ENCODE peak calls at places on chromosomes 11 and 22, in eight cellular contexts. J is neural progenitor cell; B is CD8-positive, alpha-beta T cell; I is H9; U is cardiac fibroblast; R is AG09309; V is B cell; K is AG09319. D is an unnamed sample.

GRCh38 chr22:32591620-32592019 is 117.0 kb downstream of the FBXO7 start:
- DNase-seq in R (peak), U (peak), V (no peak), J (no peak), B (no peak), I (no peak), K (peak), D (no peak)

GRCh38 chr22:24430431-24431308 is 3.3 kb downstream of the ADORA2A start:
- DNase-seq in I (no peak), J (no peak), B (no peak), U (no peak), V (no peak), K (no peak), R (no peak), D (no peak)

GRCh38 chr22:19723990-19724827 is 870 bp downstream of the GP1BB start:
- DNase-seq in U (no peak), V (no peak), I (peak), B (no peak), K (no peak), J (peak), R (no peak), D (no peak)

GRCh38 chr11:28961726-28962125 is 853.5 kb downstream of the METTL15 start:
- DNase-seq in K (no peak), B (no peak), I (no peak), U (no peak), V (no peak), J (no peak), R (no peak), D (no peak)

GRCh38 chr11:2208691-2209369 is 37.2 kb upstream of the TH start:
- DNase-seq in I (peak), K (no peak), B (no peak), V (no peak), R (no peak), U (no peak), J (peak), D (peak)

GRCh38 chr22:27317961-27318360 is 483.6 kb downstream of the MN1 start:
- DNase-seq in V (no peak), B (no peak), U (no peak), I (no peak), R (peak), J (no peak), K (no peak), D (no peak)

GRCh38 chr11:86710936-86711335 is 38.5 kb upstream of the ME3 start:
- DNase-seq in U (no peak), V (no peak), K (no peak), B (no peak), I (no peak), J (no peak), R (no peak), D (no peak)

GRCh38 chr11:29024386-29024785 is 916.2 kb downstream of the METTL15 start:
- DNase-seq in K (no peak), U (peak), I (no peak), R (no peak), J (no peak), B (no peak), V (no peak), D (no peak)

GRCh38 chr11:113376156-113376555 is 11.4 kb upstream of the ANKK1 start:
- DNase-seq in J (no peak), V (peak), R (no peak), K (no peak), B (no peak), U (peak), I (no peak), D (no peak)

GRCh38 chr22:29030016-29030617 is 31.5 kb downstream of the C22orf31 start:
- DNase-seq in I (no peak), V (no peak), K (no peak), U (peak), B (no peak), R (peak), J (no peak), D (no peak)

DNA sequence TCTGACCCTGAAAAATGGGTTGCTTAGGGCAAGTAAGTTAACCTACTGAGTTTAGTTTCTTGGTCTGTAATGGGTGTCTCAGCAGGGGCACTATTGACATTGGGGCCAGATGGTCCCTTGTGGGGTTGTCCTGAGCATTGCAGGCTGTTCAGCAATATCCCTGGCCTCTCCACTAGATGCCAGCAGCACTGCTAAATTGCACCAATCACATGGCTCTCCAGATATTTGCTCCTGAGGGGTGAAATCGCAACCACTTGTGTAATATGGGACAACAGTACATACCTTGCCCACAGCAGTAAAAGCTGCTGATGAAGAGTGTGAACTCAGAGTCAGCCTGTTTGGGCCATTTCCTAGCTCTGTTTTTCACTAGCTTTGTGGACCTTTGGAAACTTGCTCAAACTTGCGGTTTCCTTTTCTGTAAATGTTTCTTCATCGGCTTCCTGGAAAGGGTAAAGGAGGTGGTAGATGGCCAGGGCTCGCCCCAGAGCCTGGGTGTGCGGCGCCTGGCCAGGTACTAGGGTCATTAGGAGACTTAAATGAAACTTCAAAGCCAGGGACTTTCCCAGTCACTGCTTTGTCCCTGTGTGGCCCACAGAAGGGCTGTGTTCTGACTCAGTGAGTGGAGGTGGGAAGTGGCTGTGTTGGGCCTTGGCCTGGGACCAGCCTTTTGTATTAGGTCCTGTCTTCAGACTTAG is 13.0 kb downstream of the NCF4 start:
- DNase-seq in B (no peak), K (peak), V (no peak), R (peak), U (peak), J (peak), I (peak), D (no peak)
- TF ChIP-seq CTCF in B (no peak), K (peak), V (no peak), R (peak), U (peak), J (peak), I (peak), D (no peak)

DNA sequence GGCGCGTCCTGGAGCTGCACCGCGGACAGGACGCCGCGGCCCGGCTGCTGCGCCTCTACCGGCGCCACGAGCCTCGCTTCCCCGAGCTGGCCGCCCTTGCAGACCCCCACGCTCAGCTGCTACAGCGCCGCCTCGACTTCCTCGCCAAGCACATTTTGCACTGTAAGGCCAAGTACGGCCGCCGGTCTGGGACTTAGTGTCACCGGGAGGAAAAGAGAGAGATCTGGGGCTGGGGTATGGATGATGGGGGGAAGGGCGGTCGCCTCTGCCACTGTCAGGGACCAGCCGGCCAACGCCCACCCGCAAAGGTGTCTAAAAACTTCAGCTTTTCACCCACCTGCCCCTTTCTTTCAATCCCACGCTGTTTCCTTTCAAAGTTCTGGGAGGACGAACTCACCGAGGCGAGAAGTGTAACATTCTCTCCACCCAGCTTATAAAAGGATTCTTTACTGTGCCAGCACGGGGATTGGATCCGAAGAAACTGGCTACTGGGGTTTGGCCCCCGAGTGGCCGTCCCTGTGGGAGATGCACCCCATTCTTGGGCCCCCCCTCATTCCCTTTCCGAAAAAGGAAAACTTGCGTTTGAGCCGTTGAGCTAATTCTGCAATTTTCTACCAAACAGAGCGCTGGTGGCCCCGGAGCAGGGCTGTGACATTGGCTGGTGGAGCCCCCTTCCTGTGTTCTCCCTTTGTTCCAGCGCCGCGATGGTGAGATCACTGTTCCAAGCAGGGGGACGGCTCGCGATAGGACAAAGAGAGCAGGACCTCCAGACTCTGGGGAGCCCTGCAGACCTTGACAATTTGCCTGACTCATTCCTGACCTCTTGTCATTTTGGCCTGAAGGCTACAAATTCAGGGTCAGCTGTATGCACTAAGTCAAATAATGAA is 1.7 kb downstream of the FJX1 start:
- DNase-seq in J (peak), B (no peak), V (no peak), I (peak), U (peak), K (no peak), R (no peak), D (no peak)
- TF ChIP-seq CTCF in J (no peak), B (no peak), V (no peak), I (peak), U (peak), K (no peak), R (no peak), D (no peak)

GRCh38 chr11:62128835-62129234 is 5.0 kb downstream of the INCENP start:
- DNase-seq in V (no peak), K (no peak), B (no peak), J (no peak), R (no peak), I (no peak), U (no peak), D (no peak)

GRCh38 chr11:62132689-62133293 is 9.0 kb downstream of the INCENP start:
- DNase-seq in B (no peak), J (no peak), I (no peak), R (no peak), U (no peak), K (no peak), V (no peak), D (no peak)

GRCh38 chr11:62129610-62130497 is 6.0 kb downstream of the INCENP start:
- DNase-seq in I (no peak), U (no peak), J (no peak), V (no peak), K (no peak), B (no peak), R (no peak), D (no peak)

GRCh38 chr11:62132188-62132587 is 8.4 kb downstream of the INCENP start:
- DNase-seq in U (no peak), I (no peak), V (no peak), B (no peak), K (no peak), R (no peak), J (no peak), D (no peak)

DNA sequence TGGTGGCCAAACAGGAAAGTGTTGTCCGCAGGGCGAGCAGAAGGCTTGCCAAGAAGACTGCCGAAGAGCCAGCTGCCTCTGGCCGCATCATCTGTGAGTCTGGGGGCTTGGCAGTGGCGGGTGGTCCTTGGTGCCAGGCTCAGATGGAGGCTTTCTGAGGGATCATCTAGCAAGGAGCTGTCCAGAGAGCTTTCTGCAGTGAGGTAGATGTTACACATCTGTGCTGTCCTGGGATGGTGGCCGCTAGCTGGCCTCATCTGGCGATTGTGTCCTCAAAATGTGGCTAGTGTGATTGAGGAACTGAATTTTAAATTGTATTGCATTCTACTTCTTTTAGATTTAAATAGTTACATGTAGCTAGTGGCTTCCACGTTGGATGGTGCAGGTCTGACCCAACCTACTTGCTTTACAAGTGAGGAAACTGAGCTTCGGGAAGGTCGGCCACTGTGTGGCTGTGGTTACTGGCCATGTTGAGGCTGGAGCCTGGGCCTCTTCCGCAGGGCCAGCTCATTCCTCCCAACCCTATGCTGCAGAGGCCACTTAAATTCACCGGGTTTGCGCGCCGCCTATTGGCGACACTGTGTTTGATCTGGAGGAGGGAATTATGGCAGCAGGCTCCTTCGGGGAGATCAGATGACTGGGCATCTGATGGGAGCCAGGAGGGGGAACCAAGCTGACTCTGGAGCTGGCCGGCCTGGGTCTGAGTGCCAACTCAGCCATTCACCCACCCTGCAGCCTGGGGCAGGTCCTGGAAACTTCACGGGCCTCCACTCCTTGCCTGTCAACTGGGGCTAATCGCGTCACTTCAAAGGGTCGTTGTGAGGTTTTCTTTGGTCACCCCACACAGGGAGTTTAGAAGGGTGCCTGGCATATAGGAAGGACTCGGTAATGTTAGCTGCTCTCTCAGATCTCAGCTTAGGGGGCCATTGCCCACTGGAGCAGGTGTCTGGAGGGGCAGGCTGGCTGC is 7.0 kb downstream of the INCENP start:
- DNase-seq in B (no peak), J (no peak), K (no peak), I (no peak), U (no peak), V (no peak), R (no peak), D (no peak)
- TF ChIP-seq CTCF in B (no peak), J (no peak), K (no peak), I (no peak), U (no peak), V (no peak), R (no peak), D (no peak)

GRCh38 chr22:22879675-22880029 is 8.0 kb upstream of the IGLL5 start:
- DNase-seq in K (no peak), J (no peak), U (no peak), V (no peak), B (no peak), I (no peak), R (no peak), D (no peak)
- TF ChIP-seq CTCF in K (no peak), J (no peak), U (no peak), V (no peak), B (no peak), I (no peak), R (no peak), D (no peak)

D was measured in natural killer cell.